ENCODE peak calls at places on chromosomes 11 and 22, in eight cellular contexts. A, B, L, E, G, V, C and J are unnamed samples.

GRCh38 chr11:32145282-32145681 is 54.4 kb downstream of the RCN1 start:
- DNase-seq in A (no peak), B (no peak), L (no peak), E (no peak), G (no peak), V (no peak), C (no peak), J (no peak)

GRCh38 chr11:117993988-117994741 is 8.0 kb downstream of the IL10RA start:
- DNase-seq in A (no peak), B (peak), L (no peak), E (no peak), G (no peak), V (no peak), C (no peak), J (no peak)

GRCh38 chr11:26801601-26802000 is 79.7 kb upstream of the SLC5A12 start:
- DNase-seq in A (no peak), B (no peak), L (no peak), E (no peak), G (no peak), V (no peak), C (no peak), J (no peak)

GRCh38 chr11:34278708-34279297 is 79.0 kb downstream of the ABTB2 start:
- DNase-seq in A (no peak), B (no peak), L (no peak), E (no peak), G (no peak), V (no peak), C (no peak), J (no peak)

GRCh38 chr11:63613517-63614135 is 607 bp downstream of the PLAAT3 start:
- DNase-seq in A (peak), B (peak), L (peak), E (peak), G (peak), V (peak), C (peak), J (peak)

GRCh38 chr22:17232406-17232805 is 13.2 kb upstream of the ADA2 start:
- DNase-seq in A (no peak), B (no peak), L (no peak), E (no peak), G (no peak), V (no peak), C (no peak), J (no peak)

GRCh38 chr11:112526699-112527410 is 266.2 kb upstream of the PLET1 start:
- DNase-seq in A (no peak), B (no peak), L (no peak), E (no peak), G (no peak), V (peak), C (no peak), J (peak)

GRCh38 chr11:14673824-14674432 is 30.3 kb downstream of the PDE3B start:
- DNase-seq in A (no peak), B (no peak), L (no peak), E (no peak), G (no peak), V (peak), C (no peak), J (no peak)

GRCh38 chr11:78270993-78271392 is 82.3 kb downstream of the USP35 start:
- DNase-seq in A (no peak), B (peak), L (no peak), E (no peak), G (peak), V (no peak), C (no peak), J (no peak)

GRCh38 chr11:6968816-6969215 is 42.6 kb downstream of the ZNF215 start:
- DNase-seq in A (no peak), B (no peak), L (no peak), E (no peak), G (no peak), V (peak), C (no peak), J (no peak)

GRCh38 chr11:70540196-70540595 is 141.9 kb downstream of the CTTN start:
- DNase-seq in A (no peak), B (no peak), L (no peak), E (no peak), G (no peak), V (no peak), C (no peak), J (no peak)

GRCh38 chr22:47818496-47818895 is 1056.0 kb downstream of the TBC1D22A start:
- DNase-seq in A (no peak), B (no peak), L (no peak), E (no peak), G (no peak), V (no peak), C (no peak), J (no peak)

GRCh38 chr11:69494851-69495250 is 13.4 kb downstream of the LINC01488 start:
- DNase-seq in A (no peak), B (no peak), L (no peak), E (no peak), G (no peak), V (no peak), C (no peak), J (no peak)